ENCODE peak calls at places on chromosomes 2 and 18, in five cellular contexts. W, L, K, Y and M are unnamed samples.

GRCh38 chr2:80490964-80491363 is 186.4 kb upstream of the LRRTM1 start:
- DNase-seq in K (peak; percentile 1), W (no peak), L (no peak), Y (no peak), M (no peak)

GRCh38 chr2:8149985-8150547 is 531.8 kb upstream of the ID2 start:
- DNase-seq in K (peak; percentile 29), L (no peak), Y (peak; percentile 33), W (no peak), M (no peak)

GRCh38 chr2:221517362-221518121 is 54.6 kb downstream of the EPHA4 start:
- DNase-seq in W (peak; percentile 79), Y (no peak), K (peak; percentile 83), L (no peak), M (no peak)

GRCh38 chr18:26073742-26074141 is 16.7 kb downstream of the SS18 start:
- DNase-seq in Y (no peak), K (no peak), L (no peak), W (no peak), M (no peak)

GRCh38 chr2:9965119-9965822 is 13.8 kb downstream of the GRHL1 start:
- DNase-seq in L (no peak), K (no peak), W (no peak), Y (no peak), M (no peak)

GRCh38 chr18:70421471-70421870 is 132.6 kb downstream of the SOCS6 start:
- DNase-seq in K (peak; percentile 84), Y (no peak), L (no peak), W (no peak), M (no peak)

GRCh38 chr18:25457636-25458035 is 105.7 kb upstream of the ZNF521 start:
- DNase-seq in K (peak; percentile 82), L (no peak), Y (no peak), W (no peak), M (no peak)

GRCh38 chr2:56898986-56899385 is 715.2 kb downstream of the CCDC85A start:
- DNase-seq in Y (no peak), W (no peak), K (no peak), L (no peak), M (no peak)

GRCh38 chr2:62176771-62177170 is 19.1 kb upstream of the B3GNT2 start:
- DNase-seq in L (no peak), K (no peak), W (no peak), Y (no peak), M (no peak)

GRCh38 chr18:79578396-79579260 is 101.0 kb upstream of the CTDP1 start:
- DNase-seq in W (no peak), Y (no peak), L (peak; percentile 36), K (no peak), M (no peak)

GRCh38 chr2:82023710-82024109 is 1719.2 kb upstream of the LRRTM1 start:
- DNase-seq in Y (peak; percentile 32), K (peak; percentile 2), W (no peak), L (no peak), M (no peak)

GRCh38 chr2:204315236-204315662 is 230.0 kb upstream of the PARD3B start:
- DNase-seq in K (peak; percentile 85), Y (no peak), L (peak; percentile 46), W (no peak), M (no peak)

GRCh38 chr2:232838406-232838874 is 31.6 kb upstream of the SNORC start:
- DNase-seq in L (no peak), W (peak; percentile 77), Y (no peak), K (peak; percentile 66), M (no peak)

GRCh38 chr2:98502556-98503335 is 58.1 kb downstream of the INPP4A start:
- DNase-seq in Y (no peak), L (no peak), W (no peak), K (peak; percentile 90), M (no peak)

GRCh38 chr2:19796036-19796703 is 105.6 kb downstream of the TTC32 start:
- DNase-seq in L (no peak), Y (no peak), W (no peak), K (peak; percentile 91), M (no peak)

GRCh38 chr2:240836781-240837467 is 16.9 kb upstream of the KIF1A start:
- DNase-seq in W (no peak), K (peak; percentile 23), Y (no peak), L (peak; percentile 58), M (no peak)

GRCh38 chr2:189698020-189698887 is 23.8 kb downstream of the ANKAR start:
- DNase-seq in L (peak; percentile 53), K (peak; percentile 61), Y (peak; percentile 58), W (no peak), M (no peak)

GRCh38 chr2:151808258-151809072 is 19.8 kb downstream of the ARL5A start:
- DNase-seq in Y (no peak), K (peak; percentile 17), W (no peak), L (no peak), M (no peak)

GRCh38 chr2:29272311-29272710 is 157.1 kb downstream of the CLIP4 start:
- DNase-seq in W (no peak), L (no peak), Y (peak; percentile 59), K (no peak), M (no peak)

GRCh38 chr2:60353863-60354262 is 199.6 kb downstream of the BCL11A start:
- DNase-seq in K (no peak), L (no peak), Y (no peak), W (no peak), M (no peak)

GRCh38 chr18:48819276-48819675 is 131.5 kb downstream of the SMAD7 start:
- DNase-seq in K (no peak), W (peak; percentile 49), L (peak; percentile 1), Y (no peak), M (no peak)

GRCh38 chr18:2114765-2115164 is 456.5 kb downstream of the METTL4 start:
- DNase-seq in Y (no peak), W (no peak), K (no peak), L (no peak), M (no peak)

GRCh38 chr2:108806362-108806761 is 19.8 kb downstream of the CCDC138 start:
- DNase-seq in W (no peak), K (no peak), Y (no peak), L (no peak), M (no peak)

GRCh38 chr2:65779021-65779420 is 346.6 kb upstream of the SPRED2 start:
- DNase-seq in W (no peak), Y (no peak), L (no peak), K (no peak), M (no peak)

GRCh38 chr2:149871091-149871885 is 283.7 kb upstream of the MMADHC start:
- DNase-seq in L (no peak), Y (no peak), W (no peak), K (no peak), M (no peak)

GRCh38 chr2:240946046-240946445 is 39.9 kb downstream of the CROCC2 start:
- DNase-seq in W (no peak), Y (peak; percentile 0), K (no peak), L (no peak), M (no peak)

GRCh38 chr18:46832856-46833255 is 76.0 kb upstream of the ST8SIA5 start:
- DNase-seq in W (no peak), L (peak; percentile 55), K (peak; percentile 14), Y (no peak), M (no peak)

GRCh38 chr2:68196120-68196716 is 38.5 kb downstream of the PNO1 start:
- DNase-seq in W (no peak), Y (no peak), K (peak; percentile 50), L (peak; percentile 51), M (no peak)

GRCh38 chr2:129732630-129733026 is 246.8 kb upstream of the RAB6C start:
- DNase-seq in Y (no peak), W (peak; percentile 24), K (no peak), L (no peak), M (no peak)

GRCh38 chr18:57121542-57122112 is 25.3 kb upstream of the BOD1L2 start:
- DNase-seq in W (no peak), Y (peak; percentile 67), K (no peak), L (no peak), M (no peak)

GRCh38 chr2:241895732-241896641 is 26.5 kb downstream of the RTP5 start:
- DNase-seq in L (peak; percentile 74), Y (no peak), K (no peak), W (peak; percentile 58), M (no peak)

GRCh38 chr18:54090856-54091255 is 133.6 kb downstream of the MBD2 start:
- DNase-seq in Y (no peak), L (no peak), W (no peak), K (peak; percentile 32), M (no peak)

GRCh38 chr2:19111297-19111696 is 247.1 kb downstream of the OSR1 start:
- DNase-seq in Y (no peak), K (peak; percentile 7), W (no peak), L (no peak), M (no peak)

GRCh38 chr2:183244300-183244849 is 120.1 kb downstream of the NUP35 start:
- DNase-seq in W (no peak), Y (peak; percentile 18), K (no peak), L (no peak), M (no peak)

GRCh38 chr2:10233131-10234012 is 69.3 kb upstream of the HPCAL1 start:
- DNase-seq in W (no peak), Y (no peak), K (no peak), L (peak; percentile 2), M (no peak)

GRCh38 chr18:51448949-51449348 is 251.5 kb upstream of the MEX3C start:
- DNase-seq in Y (no peak), K (no peak), L (no peak), W (no peak), M (no peak)

GRCh38 chr2:29109246-29109645 is 6.0 kb upstream of the CLIP4 start:
- DNase-seq in Y (no peak), L (no peak), W (no peak), K (no peak), M (no peak)

GRCh38 chr2:85911836-85912692 is 23.3 kb upstream of the ST3GAL5 start:
- DNase-seq in L (no peak), W (no peak), Y (peak; percentile 56), K (peak; percentile 93), M (no peak)

GRCh38 chr2:7552825-7553550 is 635.8 kb downstream of the RNF144A start:
- DNase-seq in Y (no peak), K (no peak), L (no peak), W (no peak), M (no peak)

GRCh38 chr2:211085056-211085680 is 528.8 kb downstream of the CPS1 start:
- DNase-seq in Y (peak; percentile 4), K (peak; percentile 11), L (no peak), W (no peak), M (peak; percentile 12)